ENCODE peak calls at places on chromosomes 2 and 18, in eight cellular contexts. Q, N, R, V, X, K, U and H are unnamed samples. For H3K4me1, the result is how much of the 10 kb centered on the place peaks cover.

GRCh38 chr2:20130821-20131645 is 79.6 kb upstream of the LAPTM4A start:
- DNase-seq in Q (no peak), N (no peak), R (no peak), V (no peak), X (peak), K (no peak), U (no peak), H (no peak)

GRCh38 chr18:55380574-55380973 is 207.4 kb downstream of the TCF4 start:
- DNase-seq in Q (no peak), N (no peak), R (no peak), V (no peak), X (peak), K (no peak), U (no peak), H (no peak)

GRCh38 chr2:219475697-219476604 is 22.7 kb upstream of the GMPPA start:
- DNase-seq in Q (peak), N (peak), R (peak), V (peak), X (peak), K (peak), U (peak), H (peak)

GRCh38 chr2:34729845-34730244 is 1130.7 kb upstream of the FAM98A start:
- DNase-seq in Q (no peak), N (no peak), R (no peak), V (no peak), X (no peak), K (no peak), U (no peak), H (no peak)

GRCh38 chr2:25324251-25324650 is 17.5 kb downstream of the DNMT3A start:
- DNase-seq in Q (no peak), N (no peak), R (no peak), V (no peak), X (no peak), K (no peak), U (no peak), H (no peak)

GRCh38 chr2:23757686-23758433 is 169.1 kb downstream of the ATAD2B start:
- DNase-seq in Q (no peak), N (no peak), R (no peak), V (peak), X (peak), K (no peak), U (peak), H (no peak)

GRCh38 chr2:235026137-235026536 is 74.3 kb downstream of the SH3BP4 start:
- DNase-seq in Q (no peak), N (no peak), R (no peak), V (peak), X (peak), K (no peak), U (no peak), H (no peak)

GRCh38 chr2:71291398-71291797 is 40.2 kb upstream of the ZNF638 start:
- DNase-seq in Q (no peak), N (no peak), R (no peak), V (no peak), X (no peak), K (no peak), U (no peak), H (no peak)

GRCh38 chr2:129881786-129882396 is 97.6 kb upstream of the RAB6C start:
- DNase-seq in Q (no peak), N (no peak), R (no peak), V (no peak), X (no peak), K (no peak), U (no peak), H (no peak)

GRCh38 chr2:39664898-39665591 is 672 bp upstream of the TMEM178A start:
- DNase-seq in Q (no peak), N (peak), R (no peak), V (no peak), X (no peak), K (no peak), U (no peak), H (no peak)

GRCh38 chr2:39667142-39667880 is 1.6 kb downstream of the TMEM178A start:
- DNase-seq in Q (no peak), N (no peak), R (no peak), V (no peak), X (no peak), K (no peak), U (no peak), H (no peak)

GRCh38 chr2:39664478-39664877 is 1.2 kb upstream of the TMEM178A start:
- DNase-seq in Q (no peak), N (no peak), R (no peak), V (no peak), X (no peak), K (no peak), U (no peak), H (no peak)

GRCh38 chr2:39666489-39667141 is 898 bp downstream of the TMEM178A start:
- DNase-seq in Q (no peak), N (peak), R (no peak), V (no peak), X (no peak), K (no peak), U (no peak), H (no peak)

DNA sequence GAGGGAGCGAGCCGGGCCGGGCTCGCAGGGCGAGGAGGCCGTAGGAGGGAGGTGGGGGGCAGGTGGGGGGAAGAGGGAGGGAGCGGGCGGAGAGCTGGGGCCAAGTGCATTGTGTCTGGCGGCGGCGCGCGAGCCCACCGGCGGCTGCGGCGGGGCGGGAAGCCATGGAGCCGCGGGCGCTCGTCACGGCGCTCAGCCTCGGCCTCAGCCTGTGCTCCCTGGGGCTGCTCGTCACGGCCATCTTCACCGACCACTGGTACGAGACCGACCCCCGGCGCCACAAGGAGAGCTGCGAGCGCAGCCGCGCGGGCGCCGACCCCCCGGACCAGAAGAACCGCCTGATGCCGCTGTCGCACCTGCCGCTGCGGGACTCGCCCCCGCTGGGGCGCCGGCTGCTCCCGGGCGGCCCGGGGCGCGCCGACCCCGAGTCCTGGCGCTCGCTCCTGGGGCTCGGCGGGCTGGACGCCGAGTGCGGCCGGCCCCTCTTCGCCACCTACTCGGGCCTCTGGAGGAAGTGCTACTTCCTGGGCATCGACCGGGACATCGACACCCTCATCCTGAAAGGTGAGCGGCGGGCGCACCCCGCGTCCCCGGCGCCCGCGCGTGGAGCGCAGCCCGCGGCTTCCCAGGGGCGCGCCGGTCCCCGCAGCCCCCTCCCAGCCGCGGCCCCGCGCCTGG is at the start of gene TMEM178A:
- DNase-seq in Q (no peak), N (peak), R (peak), V (no peak), X (no peak), K (no peak), U (no peak), H (peak)
- H3K27ac ChIP-seq in Q (no peak), N (no peak), R (peak), V (no peak), X (no peak), K (peak), U (no peak), H (no peak)

DNA sequence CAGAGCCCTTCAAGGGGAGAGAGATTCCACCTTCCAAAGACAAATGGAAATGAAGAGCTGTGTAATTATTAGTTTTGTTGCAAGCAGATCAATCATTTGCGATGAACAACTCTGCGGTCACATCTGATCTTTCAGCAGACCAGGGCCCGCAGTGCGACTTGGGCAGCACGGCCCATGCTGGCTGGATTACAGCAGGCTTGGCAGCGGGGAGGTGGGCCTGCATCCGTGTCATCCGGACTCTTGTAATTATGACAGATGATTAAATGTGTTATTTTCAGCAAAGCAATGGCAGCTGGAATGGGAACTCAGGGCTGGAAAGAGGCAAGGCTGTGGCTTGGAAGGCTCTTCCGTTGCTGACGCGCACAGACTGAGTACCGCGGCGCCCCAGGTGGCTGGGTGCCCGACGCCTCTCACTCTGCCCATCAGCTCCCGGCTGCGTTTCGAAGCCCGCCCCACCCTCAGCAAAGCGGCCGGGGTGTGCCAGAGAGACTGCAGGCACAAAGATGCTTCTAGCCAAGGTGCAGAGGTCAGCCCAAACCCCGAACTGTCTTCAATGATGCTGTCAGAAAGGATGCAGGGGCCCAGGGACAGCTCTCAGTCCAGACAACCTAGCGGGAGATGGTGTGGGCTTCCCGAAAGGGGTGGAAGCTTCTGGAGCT is 397.4 kb upstream of the SALL3 start:
- DNase-seq in Q (no peak), N (no peak), R (no peak), V (no peak), X (no peak), K (no peak), U (no peak), H (no peak)
- H3K4me1 ChIP-seq in Q (under half), N (under half), R (under half), V (under half), X (under half), K (under half), U (under half), H (under half)

DNA sequence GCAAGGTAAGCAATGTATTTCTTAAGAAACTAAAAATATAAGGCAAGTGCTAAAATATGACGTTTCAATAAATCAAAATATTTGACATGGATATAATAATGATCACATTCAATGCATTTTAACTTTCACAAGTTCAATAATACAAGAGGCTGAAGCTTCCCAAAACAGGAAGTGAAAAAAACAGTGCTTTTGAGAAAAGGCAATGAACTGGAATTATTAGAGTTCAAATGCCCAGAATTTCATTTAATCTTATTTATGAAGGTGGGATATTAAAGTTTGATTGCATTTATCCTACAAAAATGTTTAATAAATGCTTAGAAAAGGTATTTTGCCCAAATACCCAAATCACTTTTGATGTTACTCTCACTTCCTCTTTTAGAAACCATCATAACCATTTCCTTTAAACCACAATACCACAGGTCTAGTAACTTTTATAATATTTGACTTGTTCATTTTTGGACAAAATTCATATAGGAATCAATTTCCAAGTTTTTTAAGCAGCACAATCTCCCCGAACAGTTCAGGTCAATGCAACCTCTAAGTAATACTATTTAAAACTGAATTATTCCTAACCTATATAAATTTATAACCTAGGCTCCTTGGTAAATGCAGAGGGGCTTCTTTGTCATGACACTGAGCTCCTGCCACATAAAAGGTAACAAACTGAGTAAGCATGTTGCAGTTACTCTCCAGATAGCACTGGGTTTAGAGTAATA is 2.1 kb downstream of the NCKAP1 start:
- DNase-seq in Q (no peak), N (no peak), R (no peak), V (no peak), X (no peak), K (no peak), U (no peak), H (no peak)
- H3K27ac ChIP-seq in Q (peak), N (peak), R (peak), V (peak), X (peak), K (peak), U (peak), H (peak)

GRCh38 chr2:96265349-96265839 is 403 bp downstream of the TMEM127 start:
- DNase-seq in Q (peak), N (peak), R (peak), V (no peak), X (no peak), K (peak), U (peak), H (peak)
- H3K4me1 ChIP-seq in Q (under half), N (under half), R (half or more), V (under half), X (under half), K (under half), U (under half), H (under half)

DNA sequence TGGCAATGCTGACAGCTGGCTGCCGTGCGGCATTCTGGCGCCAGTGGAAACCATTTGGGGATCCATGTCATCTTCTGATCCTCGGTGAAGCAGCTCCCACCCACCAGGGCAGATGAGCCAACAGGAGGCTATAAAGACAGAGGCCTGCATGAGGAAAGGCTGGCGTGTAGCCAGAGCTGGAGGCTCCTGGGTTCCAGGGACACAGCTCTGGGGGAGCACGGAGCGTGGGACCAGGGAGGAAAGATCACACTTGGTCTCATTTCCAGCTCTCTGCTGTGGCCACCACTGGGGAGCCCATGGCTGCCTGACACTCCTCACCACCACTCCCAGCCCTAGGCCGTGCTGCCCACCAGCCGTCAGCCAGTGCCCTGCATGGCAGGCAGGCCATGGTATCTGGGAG is 145.8 kb downstream of the ZFP36L2 start:
- DNase-seq in Q (no peak), N (no peak), R (no peak), V (no peak), X (no peak), K (peak), U (no peak), H (no peak)
- H3K27ac ChIP-seq in Q (no peak), N (no peak), R (peak), V (peak), X (no peak), K (no peak), U (no peak), H (no peak)

GRCh38 chr2:127652786-127653357 is 6.9 kb downstream of the GPR17 start:
- DNase-seq in Q (no peak), N (no peak), R (no peak), V (no peak), X (no peak), K (no peak), U (no peak), H (no peak)
- H3K4me1 ChIP-seq in Q (under half), N (under half), R (half or more), V (under half), X (under half), K (half or more), U (under half), H (under half)

GRCh38 chr2:173415663-173416469 is 61.2 kb downstream of the CDCA7 start:
- DNase-seq in Q (no peak), N (peak), R (no peak), V (no peak), X (no peak), K (no peak), U (no peak), H (no peak)

GRCh38 chr2:173414823-173415322 is 60.2 kb downstream of the CDCA7 start:
- DNase-seq in Q (no peak), N (no peak), R (no peak), V (peak), X (peak), K (no peak), U (no peak), H (no peak)

GRCh38 chr2:173417341-173417740 is 62.7 kb downstream of the CDCA7 start:
- DNase-seq in Q (no peak), N (no peak), R (no peak), V (no peak), X (no peak), K (no peak), U (no peak), H (no peak)

GRCh38 chr2:173419506-173419905 is 64.8 kb downstream of the CDCA7 start:
- DNase-seq in Q (no peak), N (no peak), R (no peak), V (no peak), X (no peak), K (no peak), U (no peak), H (no peak)

DNA sequence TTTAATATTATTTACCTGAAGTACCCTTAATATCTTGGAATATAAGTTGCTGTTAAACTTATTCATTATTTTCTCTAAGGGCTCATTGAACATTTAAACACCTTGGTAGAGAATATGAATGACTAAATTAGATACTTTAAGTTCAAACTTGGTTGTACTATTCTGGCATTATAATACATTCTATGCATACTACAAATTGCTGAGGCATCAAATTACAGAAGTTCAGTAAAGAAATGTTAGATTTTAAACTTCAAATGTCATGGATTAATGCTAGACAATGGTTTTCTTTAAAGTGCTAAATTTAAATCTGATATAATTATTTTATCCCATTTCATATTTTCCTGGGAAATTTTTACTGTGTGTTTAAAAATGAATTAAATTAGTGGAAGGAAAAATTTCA is 63.1 kb downstream of the CDCA7 start:
- DNase-seq in Q (no peak), N (no peak), R (no peak), V (no peak), X (no peak), K (no peak), U (no peak), H (no peak)
- H3K27ac ChIP-seq in Q (no peak), N (no peak), R (no peak), V (no peak), X (no peak), K (no peak), U (no peak), H (no peak)

GRCh38 chr2:54767921-54768320 is 44.5 kb downstream of the EML6 start:
- DNase-seq in Q (no peak), N (no peak), R (no peak), V (no peak), X (peak), K (no peak), U (no peak), H (no peak)
- H3K4me1 ChIP-seq in Q (under half), N (under half), R (under half), V (under half), X (under half), K (under half), U (under half), H (under half)

GRCh38 chr2:197293252-197294007 is 17.1 kb downstream of the ANKRD44 start:
- DNase-seq in Q (peak), N (no peak), R (no peak), V (no peak), X (no peak), K (no peak), U (no peak), H (no peak)

GRCh38 chr2:197297262-197297661 is 13.3 kb downstream of the ANKRD44 start:
- DNase-seq in Q (no peak), N (no peak), R (no peak), V (no peak), X (no peak), K (no peak), U (no peak), H (no peak)

GRCh38 chr2:197296861-197297260 is 13.7 kb downstream of the ANKRD44 start:
- DNase-seq in Q (no peak), N (no peak), R (no peak), V (no peak), X (no peak), K (no peak), U (no peak), H (no peak)

GRCh38 chr2:197292614-197293013 is 18.0 kb downstream of the ANKRD44 start:
- DNase-seq in Q (peak), N (no peak), R (no peak), V (no peak), X (no peak), K (no peak), U (no peak), H (no peak)

GRCh38 chr2:197294260-197294659 is 16.3 kb downstream of the ANKRD44 start:
- DNase-seq in Q (no peak), N (no peak), R (no peak), V (no peak), X (no peak), K (no peak), U (no peak), H (no peak)
- H3K27ac ChIP-seq in Q (no peak), N (no peak), R (peak), V (no peak), X (no peak), K (no peak), U (peak), H (no peak)